ENCODE peak calls at places on chromosomes 7 and 10, in eight cellular contexts. One of them, this sample, is unnamed.

GRCh38 chr10:43254881-43255643 is 11.8 kb downstream of the RASGEF1A start:
- DNase-seq in fibroblast of the conjunctiva: no peak
- DNase-seq in endothelial cell: no peak
- DNase-seq in GM04504: no peak
- DNase-seq in sigmoid colon: no peak
- DNase-seq in stimulated activated CD4-positive, alpha-beta T cell treated with anti-CD3 and anti-CD28 coated beads, Interleukin-12 subunit alpha, Interleukin-12 subunit beta, amount 100 ng/mL, for 4 hours: no peak
- DNase-seq in effector memory CD8-positive, alpha-beta T cell: no peak
- DNase-seq in hippocampal formation: no peak
- DNase-seq in this sample: no peak

GRCh38 chr7:39952378-39952777 is 2.3 kb downstream of the CDK13 start:
- DNase-seq in hippocampal formation: no peak
- DNase-seq in effector memory CD8-positive, alpha-beta T cell: no peak
- DNase-seq in sigmoid colon: no peak
- DNase-seq in endothelial cell: no peak
- DNase-seq in stimulated activated CD4-positive, alpha-beta T cell treated with anti-CD3 and anti-CD28 coated beads, Interleukin-12 subunit alpha, Interleukin-12 subunit beta, amount 100 ng/mL, for 4 hours: no peak
- DNase-seq in fibroblast of the conjunctiva: peak
- DNase-seq in GM04504: no peak
- DNase-seq in this sample: no peak

GRCh38 chr7:18890885-18891621 is 226.4 kb downstream of the TWIST1 start:
- DNase-seq in stimulated activated CD4-positive, alpha-beta T cell treated with anti-CD3 and anti-CD28 coated beads, Interleukin-12 subunit alpha, Interleukin-12 subunit beta, amount 100 ng/mL, for 4 hours: no peak
- DNase-seq in endothelial cell: no peak
- DNase-seq in hippocampal formation: no peak
- DNase-seq in sigmoid colon: no peak
- DNase-seq in effector memory CD8-positive, alpha-beta T cell: no peak
- DNase-seq in fibroblast of the conjunctiva: no peak
- DNase-seq in GM04504: no peak
- DNase-seq in this sample: no peak

GRCh38 chr10:132134541-132135397 is 52.0 kb upstream of the DPYSL4 start:
- DNase-seq in hippocampal formation: no peak
- DNase-seq in effector memory CD8-positive, alpha-beta T cell: no peak
- DNase-seq in stimulated activated CD4-positive, alpha-beta T cell treated with anti-CD3 and anti-CD28 coated beads, Interleukin-12 subunit alpha, Interleukin-12 subunit beta, amount 100 ng/mL, for 4 hours: no peak
- DNase-seq in fibroblast of the conjunctiva: no peak
- DNase-seq in sigmoid colon: no peak
- DNase-seq in endothelial cell: no peak
- DNase-seq in GM04504: no peak
- DNase-seq in this sample: no peak

GRCh38 chr7:1872191-1873069 is 202.4 kb downstream of the ELFN1 start:
- DNase-seq in sigmoid colon: no peak
- DNase-seq in GM04504: no peak
- DNase-seq in hippocampal formation: no peak
- DNase-seq in fibroblast of the conjunctiva: no peak
- DNase-seq in endothelial cell: no peak
- DNase-seq in effector memory CD8-positive, alpha-beta T cell: no peak
- DNase-seq in stimulated activated CD4-positive, alpha-beta T cell treated with anti-CD3 and anti-CD28 coated beads, Interleukin-12 subunit alpha, Interleukin-12 subunit beta, amount 100 ng/mL, for 4 hours: no peak
- DNase-seq in this sample: no peak

GRCh38 chr7:115822801-115823200 is 207.8 kb downstream of the TFEC start:
- DNase-seq in endothelial cell: no peak
- DNase-seq in hippocampal formation: no peak
- DNase-seq in stimulated activated CD4-positive, alpha-beta T cell treated with anti-CD3 and anti-CD28 coated beads, Interleukin-12 subunit alpha, Interleukin-12 subunit beta, amount 100 ng/mL, for 4 hours: no peak
- DNase-seq in effector memory CD8-positive, alpha-beta T cell: no peak
- DNase-seq in GM04504: no peak
- DNase-seq in fibroblast of the conjunctiva: no peak
- DNase-seq in sigmoid colon: no peak
- DNase-seq in this sample: no peak

GRCh38 chr10:101095550-101096213 is 33.9 kb downstream of the KAZALD1 start:
- DNase-seq in sigmoid colon: no peak
- DNase-seq in GM04504: peak
- DNase-seq in hippocampal formation: peak
- DNase-seq in effector memory CD8-positive, alpha-beta T cell: peak
- DNase-seq in endothelial cell: peak
- DNase-seq in fibroblast of the conjunctiva: peak
- DNase-seq in stimulated activated CD4-positive, alpha-beta T cell treated with anti-CD3 and anti-CD28 coated beads, Interleukin-12 subunit alpha, Interleukin-12 subunit beta, amount 100 ng/mL, for 4 hours: peak
- DNase-seq in this sample: peak

GRCh38 chr7:5693529-5693928 is 87.9 kb downstream of the RNF216 start:
- DNase-seq in sigmoid colon: peak
- DNase-seq in endothelial cell: no peak
- DNase-seq in GM04504: no peak
- DNase-seq in effector memory CD8-positive, alpha-beta T cell: no peak
- DNase-seq in hippocampal formation: no peak
- DNase-seq in stimulated activated CD4-positive, alpha-beta T cell treated with anti-CD3 and anti-CD28 coated beads, Interleukin-12 subunit alpha, Interleukin-12 subunit beta, amount 100 ng/mL, for 4 hours: no peak
- DNase-seq in fibroblast of the conjunctiva: no peak
- DNase-seq in this sample: peak

GRCh38 chr7:156732091-156732621 is 91.6 kb downstream of the RNF32 start:
- DNase-seq in fibroblast of the conjunctiva: no peak
- DNase-seq in sigmoid colon: no peak
- DNase-seq in hippocampal formation: no peak
- DNase-seq in stimulated activated CD4-positive, alpha-beta T cell treated with anti-CD3 and anti-CD28 coated beads, Interleukin-12 subunit alpha, Interleukin-12 subunit beta, amount 100 ng/mL, for 4 hours: no peak
- DNase-seq in GM04504: no peak
- DNase-seq in effector memory CD8-positive, alpha-beta T cell: no peak
- DNase-seq in endothelial cell: no peak
- DNase-seq in this sample: no peak

GRCh38 chr10:78925800-78926319 is 142.9 kb upstream of the ZMIZ1 start:
- DNase-seq in effector memory CD8-positive, alpha-beta T cell: no peak
- DNase-seq in hippocampal formation: no peak
- DNase-seq in endothelial cell: no peak
- DNase-seq in GM04504: peak
- DNase-seq in stimulated activated CD4-positive, alpha-beta T cell treated with anti-CD3 and anti-CD28 coated beads, Interleukin-12 subunit alpha, Interleukin-12 subunit beta, amount 100 ng/mL, for 4 hours: no peak
- DNase-seq in fibroblast of the conjunctiva: peak
- DNase-seq in sigmoid colon: no peak
- DNase-seq in this sample: no peak

GRCh38 chr10:62384057-62384446 is 9.9 kb downstream of the ZNF365 start:
- DNase-seq in fibroblast of the conjunctiva: no peak
- DNase-seq in hippocampal formation: no peak
- DNase-seq in endothelial cell: no peak
- DNase-seq in GM04504: peak
- DNase-seq in effector memory CD8-positive, alpha-beta T cell: peak
- DNase-seq in sigmoid colon: no peak
- DNase-seq in stimulated activated CD4-positive, alpha-beta T cell treated with anti-CD3 and anti-CD28 coated beads, Interleukin-12 subunit alpha, Interleukin-12 subunit beta, amount 100 ng/mL, for 4 hours: peak
- DNase-seq in this sample: peak

GRCh38 chr10:35813219-35813618 is 171.1 kb upstream of the FZD8 start:
- DNase-seq in effector memory CD8-positive, alpha-beta T cell: no peak
- DNase-seq in hippocampal formation: no peak
- DNase-seq in endothelial cell: no peak
- DNase-seq in fibroblast of the conjunctiva: no peak
- DNase-seq in stimulated activated CD4-positive, alpha-beta T cell treated with anti-CD3 and anti-CD28 coated beads, Interleukin-12 subunit alpha, Interleukin-12 subunit beta, amount 100 ng/mL, for 4 hours: no peak
- DNase-seq in sigmoid colon: no peak
- DNase-seq in GM04504: no peak
- DNase-seq in this sample: no peak

GRCh38 chr7:94182721-94183120 is 178.6 kb upstream of the BET1 start:
- DNase-seq in sigmoid colon: no peak
- DNase-seq in endothelial cell: no peak
- DNase-seq in GM04504: no peak
- DNase-seq in hippocampal formation: no peak
- DNase-seq in stimulated activated CD4-positive, alpha-beta T cell treated with anti-CD3 and anti-CD28 coated beads, Interleukin-12 subunit alpha, Interleukin-12 subunit beta, amount 100 ng/mL, for 4 hours: no peak
- DNase-seq in fibroblast of the conjunctiva: no peak
- DNase-seq in effector memory CD8-positive, alpha-beta T cell: no peak
- DNase-seq in this sample: no peak

GRCh38 chr10:100670828-100671479 is 74.4 kb upstream of the PAX2 start:
- DNase-seq in sigmoid colon: no peak
- DNase-seq in fibroblast of the conjunctiva: no peak
- DNase-seq in GM04504: no peak
- DNase-seq in effector memory CD8-positive, alpha-beta T cell: peak
- DNase-seq in stimulated activated CD4-positive, alpha-beta T cell treated with anti-CD3 and anti-CD28 coated beads, Interleukin-12 subunit alpha, Interleukin-12 subunit beta, amount 100 ng/mL, for 4 hours: peak
- DNase-seq in endothelial cell: peak
- DNase-seq in hippocampal formation: no peak
- DNase-seq in this sample: no peak

GRCh38 chr7:88912852-88913251 is 117.3 kb upstream of the TEX47 start:
- DNase-seq in effector memory CD8-positive, alpha-beta T cell: no peak
- DNase-seq in endothelial cell: no peak
- DNase-seq in fibroblast of the conjunctiva: no peak
- DNase-seq in GM04504: no peak
- DNase-seq in stimulated activated CD4-positive, alpha-beta T cell treated with anti-CD3 and anti-CD28 coated beads, Interleukin-12 subunit alpha, Interleukin-12 subunit beta, amount 100 ng/mL, for 4 hours: no peak
- DNase-seq in sigmoid colon: no peak
- DNase-seq in hippocampal formation: no peak
- DNase-seq in this sample: no peak

GRCh38 chr7:75842836-75843446 is 29.3 kb upstream of the CCL24 start:
- DNase-seq in effector memory CD8-positive, alpha-beta T cell: no peak
- DNase-seq in hippocampal formation: no peak
- DNase-seq in fibroblast of the conjunctiva: peak
- DNase-seq in GM04504: peak
- DNase-seq in stimulated activated CD4-positive, alpha-beta T cell treated with anti-CD3 and anti-CD28 coated beads, Interleukin-12 subunit alpha, Interleukin-12 subunit beta, amount 100 ng/mL, for 4 hours: peak
- DNase-seq in sigmoid colon: no peak
- DNase-seq in endothelial cell: no peak
- DNase-seq in this sample: peak

GRCh38 chr10:50679149-50679548 is 55.4 kb upstream of the SGMS1 start:
- DNase-seq in fibroblast of the conjunctiva: no peak
- DNase-seq in hippocampal formation: no peak
- DNase-seq in stimulated activated CD4-positive, alpha-beta T cell treated with anti-CD3 and anti-CD28 coated beads, Interleukin-12 subunit alpha, Interleukin-12 subunit beta, amount 100 ng/mL, for 4 hours: no peak
- DNase-seq in effector memory CD8-positive, alpha-beta T cell: no peak
- DNase-seq in endothelial cell: no peak
- DNase-seq in GM04504: no peak
- DNase-seq in sigmoid colon: no peak
- DNase-seq in this sample: no peak

GRCh38 chr7:26398436-26399308 is 107.0 kb downstream of the SNX10 start:
- DNase-seq in effector memory CD8-positive, alpha-beta T cell: no peak
- DNase-seq in stimulated activated CD4-positive, alpha-beta T cell treated with anti-CD3 and anti-CD28 coated beads, Interleukin-12 subunit alpha, Interleukin-12 subunit beta, amount 100 ng/mL, for 4 hours: peak
- DNase-seq in hippocampal formation: no peak
- DNase-seq in sigmoid colon: peak
- DNase-seq in GM04504: peak
- DNase-seq in fibroblast of the conjunctiva: no peak
- DNase-seq in endothelial cell: peak
- DNase-seq in this sample: peak

GRCh38 chr10:5481121-5481520 is 18.2 kb downstream of the CALML5 start:
- DNase-seq in GM04504: no peak
- DNase-seq in stimulated activated CD4-positive, alpha-beta T cell treated with anti-CD3 and anti-CD28 coated beads, Interleukin-12 subunit alpha, Interleukin-12 subunit beta, amount 100 ng/mL, for 4 hours: no peak
- DNase-seq in effector memory CD8-positive, alpha-beta T cell: no peak
- DNase-seq in sigmoid colon: peak
- DNase-seq in fibroblast of the conjunctiva: no peak
- DNase-seq in hippocampal formation: no peak
- DNase-seq in endothelial cell: no peak
- DNase-seq in this sample: no peak

GRCh38 chr10:49429458-49429857 is 33.6 kb upstream of the DRGX start:
- DNase-seq in effector memory CD8-positive, alpha-beta T cell: no peak
- DNase-seq in stimulated activated CD4-positive, alpha-beta T cell treated with anti-CD3 and anti-CD28 coated beads, Interleukin-12 subunit alpha, Interleukin-12 subunit beta, amount 100 ng/mL, for 4 hours: no peak
- DNase-seq in fibroblast of the conjunctiva: no peak
- DNase-seq in GM04504: no peak
- DNase-seq in hippocampal formation: no peak
- DNase-seq in sigmoid colon: no peak
- DNase-seq in endothelial cell: no peak
- DNase-seq in this sample: no peak

GRCh38 chr10:17682236-17682946 is 38.4 kb downstream of the STAM start:
- DNase-seq in fibroblast of the conjunctiva: no peak
- DNase-seq in stimulated activated CD4-positive, alpha-beta T cell treated with anti-CD3 and anti-CD28 coated beads, Interleukin-12 subunit alpha, Interleukin-12 subunit beta, amount 100 ng/mL, for 4 hours: no peak
- DNase-seq in effector memory CD8-positive, alpha-beta T cell: no peak
- DNase-seq in hippocampal formation: no peak
- DNase-seq in GM04504: no peak
- DNase-seq in endothelial cell: no peak
- DNase-seq in sigmoid colon: no peak
- DNase-seq in this sample: peak

GRCh38 chr7:27099224-27099838 is 3.2 kb downstream of the HOXA2 start:
- DNase-seq in endothelial cell: no peak
- DNase-seq in GM04504: no peak
- DNase-seq in sigmoid colon: no peak
- DNase-seq in fibroblast of the conjunctiva: no peak
- DNase-seq in hippocampal formation: no peak
- DNase-seq in effector memory CD8-positive, alpha-beta T cell: no peak
- DNase-seq in stimulated activated CD4-positive, alpha-beta T cell treated with anti-CD3 and anti-CD28 coated beads, Interleukin-12 subunit alpha, Interleukin-12 subunit beta, amount 100 ng/mL, for 4 hours: no peak
- DNase-seq in this sample: no peak

GRCh38 chr7:151225948-151226510 is 976 bp downstream of the ABCF2 start:
- DNase-seq in hippocampal formation: no peak
- DNase-seq in stimulated activated CD4-positive, alpha-beta T cell treated with anti-CD3 and anti-CD28 coated beads, Interleukin-12 subunit alpha, Interleukin-12 subunit beta, amount 100 ng/mL, for 4 hours: no peak
- DNase-seq in endothelial cell: no peak
- DNase-seq in sigmoid colon: no peak
- DNase-seq in fibroblast of the conjunctiva: no peak
- DNase-seq in GM04504: no peak
- DNase-seq in effector memory CD8-positive, alpha-beta T cell: no peak
- DNase-seq in this sample: no peak

GRCh38 chr7:127239814-127240213 is 12.9 kb downstream of the GRM8 start:
- DNase-seq in fibroblast of the conjunctiva: no peak
- DNase-seq in hippocampal formation: no peak
- DNase-seq in sigmoid colon: no peak
- DNase-seq in effector memory CD8-positive, alpha-beta T cell: no peak
- DNase-seq in stimulated activated CD4-positive, alpha-beta T cell treated with anti-CD3 and anti-CD28 coated beads, Interleukin-12 subunit alpha, Interleukin-12 subunit beta, amount 100 ng/mL, for 4 hours: no peak
- DNase-seq in GM04504: no peak
- DNase-seq in endothelial cell: no peak
- DNase-seq in this sample: no peak

GRCh38 chr10:36301539-36301938 is 659.4 kb upstream of the FZD8 start:
- DNase-seq in GM04504: no peak
- DNase-seq in sigmoid colon: no peak
- DNase-seq in fibroblast of the conjunctiva: no peak
- DNase-seq in stimulated activated CD4-positive, alpha-beta T cell treated with anti-CD3 and anti-CD28 coated beads, Interleukin-12 subunit alpha, Interleukin-12 subunit beta, amount 100 ng/mL, for 4 hours: no peak
- DNase-seq in endothelial cell: no peak
- DNase-seq in hippocampal formation: no peak
- DNase-seq in effector memory CD8-positive, alpha-beta T cell: no peak
- DNase-seq in this sample: no peak

GRCh38 chr10:14659626-14660196 is 115.0 kb downstream of the FAM107B start:
- DNase-seq in sigmoid colon: no peak
- DNase-seq in hippocampal formation: no peak
- DNase-seq in fibroblast of the conjunctiva: no peak
- DNase-seq in endothelial cell: no peak
- DNase-seq in effector memory CD8-positive, alpha-beta T cell: peak
- DNase-seq in stimulated activated CD4-positive, alpha-beta T cell treated with anti-CD3 and anti-CD28 coated beads, Interleukin-12 subunit alpha, Interleukin-12 subunit beta, amount 100 ng/mL, for 4 hours: peak
- DNase-seq in GM04504: no peak
- DNase-seq in this sample: peak

GRCh38 chr7:85529831-85530230 is 343.0 kb upstream of the SEMA3D start:
- DNase-seq in GM04504: no peak
- DNase-seq in sigmoid colon: no peak
- DNase-seq in effector memory CD8-positive, alpha-beta T cell: no peak
- DNase-seq in stimulated activated CD4-positive, alpha-beta T cell treated with anti-CD3 and anti-CD28 coated beads, Interleukin-12 subunit alpha, Interleukin-12 subunit beta, amount 100 ng/mL, for 4 hours: no peak
- DNase-seq in fibroblast of the conjunctiva: no peak
- DNase-seq in endothelial cell: no peak
- DNase-seq in hippocampal formation: no peak
- DNase-seq in this sample: no peak